ENCODE peak calls at places on chromosomes 5 and 9, in seven cellular contexts. One of them, this sample, is unnamed. For H3K4me1, the result is how much of the 10 kb centered on the place peaks cover.

GRCh38 chr5:2747372-2748179 is 3.9 kb downstream of the IRX2 start:
- DNase-seq in transverse colon: no peak
- DNase-seq in fibroblast of lung: no peak
- DNase-seq in CD8-positive, alpha-beta memory T cell: no peak
- DNase-seq in GM23338: no peak
- DNase-seq in left ventricle myocardium inferior: no peak
- DNase-seq in small intestine: no peak
- DNase-seq in this sample: no peak

GRCh38 chr9:72623156-72623555 is 101.7 kb downstream of the TMC1 start:
- DNase-seq in GM23338: no peak
- DNase-seq in fibroblast of lung: no peak
- DNase-seq in left ventricle myocardium inferior: no peak
- DNase-seq in transverse colon: no peak
- DNase-seq in CD8-positive, alpha-beta memory T cell: no peak
- DNase-seq in small intestine: no peak
- DNase-seq in this sample: no peak

GRCh38 chr9:98854206-98854756 is 46.8 kb downstream of the GALNT12 start:
- DNase-seq in left ventricle myocardium inferior: no peak
- DNase-seq in small intestine: no peak
- DNase-seq in fibroblast of lung: no peak
- DNase-seq in transverse colon: no peak
- DNase-seq in GM23338: no peak
- DNase-seq in CD8-positive, alpha-beta memory T cell: no peak
- DNase-seq in this sample: no peak

GRCh38 chr5:10599828-10600227 is 36.0 kb downstream of the ANKRD33B start:
- DNase-seq in GM23338: no peak
- DNase-seq in fibroblast of lung: peak
- DNase-seq in transverse colon: no peak
- DNase-seq in small intestine: no peak
- DNase-seq in CD8-positive, alpha-beta memory T cell: no peak
- DNase-seq in left ventricle myocardium inferior: no peak
- DNase-seq in this sample: no peak

GRCh38 chr9:4147476-4148214 is 152.2 kb downstream of the GLIS3 start:
- DNase-seq in fibroblast of lung: no peak
- DNase-seq in GM23338: peak
- DNase-seq in small intestine: peak
- DNase-seq in CD8-positive, alpha-beta memory T cell: no peak
- DNase-seq in transverse colon: peak
- DNase-seq in left ventricle myocardium inferior: no peak
- DNase-seq in this sample: no peak

GRCh38 chr9:38067892-38068615 is 973 bp downstream of the SHB start:
- DNase-seq in small intestine: no peak
- DNase-seq in fibroblast of lung: peak
- DNase-seq in GM23338: peak
- DNase-seq in transverse colon: no peak
- DNase-seq in left ventricle myocardium inferior: no peak
- DNase-seq in CD8-positive, alpha-beta memory T cell: no peak
- DNase-seq in this sample: no peak

GRCh38 chr5:178470693-178471025 is 119.5 kb downstream of the COL23A1 start:
- DNase-seq in transverse colon: no peak
- DNase-seq in fibroblast of lung: no peak
- DNase-seq in GM23338: no peak
- DNase-seq in left ventricle myocardium inferior: no peak
- DNase-seq in small intestine: no peak
- DNase-seq in CD8-positive, alpha-beta memory T cell: no peak
- DNase-seq in this sample: no peak

GRCh38 chr5:112186401-112186990 is 232.6 kb downstream of the EPB41L4A start:
- DNase-seq in small intestine: peak
- DNase-seq in GM23338: peak
- DNase-seq in left ventricle myocardium inferior: no peak
- DNase-seq in transverse colon: no peak
- DNase-seq in CD8-positive, alpha-beta memory T cell: no peak
- DNase-seq in fibroblast of lung: peak
- DNase-seq in this sample: no peak

GRCh38 chr9:23769307-23769935 is 56.6 kb downstream of the ELAVL2 start:
- DNase-seq in fibroblast of lung: no peak
- DNase-seq in left ventricle myocardium inferior: no peak
- DNase-seq in transverse colon: peak
- DNase-seq in CD8-positive, alpha-beta memory T cell: no peak
- DNase-seq in GM23338: peak
- DNase-seq in small intestine: no peak
- DNase-seq in this sample: no peak

GRCh38 chr9:129907196-129907595 is 71.9 kb downstream of the USP20 start:
- DNase-seq in small intestine: no peak
- DNase-seq in fibroblast of lung: no peak
- DNase-seq in left ventricle myocardium inferior: no peak
- DNase-seq in GM23338: no peak
- DNase-seq in CD8-positive, alpha-beta memory T cell: no peak
- DNase-seq in transverse colon: no peak
- DNase-seq in this sample: no peak

GRCh38 chr9:104287255-104287872 is 193.3 kb downstream of the SMC2 start:
- DNase-seq in small intestine: no peak
- DNase-seq in CD8-positive, alpha-beta memory T cell: no peak
- DNase-seq in fibroblast of lung: no peak
- DNase-seq in left ventricle myocardium inferior: no peak
- DNase-seq in GM23338: no peak
- DNase-seq in transverse colon: no peak
- DNase-seq in this sample: no peak

GRCh38 chr9:93654351-93654961 is 78.1 kb downstream of the PHF2 start:
- DNase-seq in small intestine: no peak
- DNase-seq in fibroblast of lung: no peak
- DNase-seq in GM23338: no peak
- DNase-seq in CD8-positive, alpha-beta memory T cell: peak
- DNase-seq in left ventricle myocardium inferior: peak
- DNase-seq in transverse colon: peak
- DNase-seq in this sample: no peak

GRCh38 chr9:135939351-135940265 is 21.6 kb downstream of the UBAC1 start:
- DNase-seq in small intestine: no peak
- DNase-seq in transverse colon: no peak
- DNase-seq in GM23338: no peak
- DNase-seq in CD8-positive, alpha-beta memory T cell: peak
- DNase-seq in fibroblast of lung: no peak
- DNase-seq in left ventricle myocardium inferior: no peak
- DNase-seq in this sample: no peak

GRCh38 chr5:107104774-107105050 is 566.0 kb downstream of the EFNA5 start:
- DNase-seq in left ventricle myocardium inferior: no peak
- DNase-seq in small intestine: peak
- DNase-seq in CD8-positive, alpha-beta memory T cell: no peak
- DNase-seq in GM23338: peak
- DNase-seq in fibroblast of lung: no peak
- DNase-seq in transverse colon: no peak
- DNase-seq in this sample: peak

GRCh38 chr5:125976421-125977060 is 446.7 kb upstream of the GRAMD2B start:
- DNase-seq in transverse colon: no peak
- DNase-seq in small intestine: no peak
- DNase-seq in left ventricle myocardium inferior: no peak
- DNase-seq in GM23338: no peak
- DNase-seq in CD8-positive, alpha-beta memory T cell: no peak
- DNase-seq in fibroblast of lung: no peak
- DNase-seq in this sample: no peak

GRCh38 chr5:1414311-1415058 is 30.8 kb downstream of the SLC6A3 start:
- DNase-seq in fibroblast of lung: no peak
- DNase-seq in left ventricle myocardium inferior: peak
- DNase-seq in small intestine: no peak
- DNase-seq in CD8-positive, alpha-beta memory T cell: no peak
- DNase-seq in GM23338: peak
- DNase-seq in transverse colon: no peak
- DNase-seq in this sample: no peak

GRCh38 chr5:73482383-73483193 is 15.7 kb upstream of the BTF3 start:
- DNase-seq in small intestine: no peak
- DNase-seq in fibroblast of lung: peak
- DNase-seq in GM23338: no peak
- DNase-seq in CD8-positive, alpha-beta memory T cell: no peak
- DNase-seq in transverse colon: no peak
- DNase-seq in left ventricle myocardium inferior: no peak
- DNase-seq in this sample: no peak
- H3K27ac ChIP-seq in small intestine: no peak
- H3K27ac ChIP-seq in fibroblast of lung: no peak
- H3K27ac ChIP-seq in GM23338: no peak
- H3K27ac ChIP-seq in CD8-positive, alpha-beta memory T cell: no peak
- H3K27ac ChIP-seq in transverse colon: no peak
- H3K27ac ChIP-seq in left ventricle myocardium inferior: no peak
- H3K27ac ChIP-seq in this sample: no peak

DNA sequence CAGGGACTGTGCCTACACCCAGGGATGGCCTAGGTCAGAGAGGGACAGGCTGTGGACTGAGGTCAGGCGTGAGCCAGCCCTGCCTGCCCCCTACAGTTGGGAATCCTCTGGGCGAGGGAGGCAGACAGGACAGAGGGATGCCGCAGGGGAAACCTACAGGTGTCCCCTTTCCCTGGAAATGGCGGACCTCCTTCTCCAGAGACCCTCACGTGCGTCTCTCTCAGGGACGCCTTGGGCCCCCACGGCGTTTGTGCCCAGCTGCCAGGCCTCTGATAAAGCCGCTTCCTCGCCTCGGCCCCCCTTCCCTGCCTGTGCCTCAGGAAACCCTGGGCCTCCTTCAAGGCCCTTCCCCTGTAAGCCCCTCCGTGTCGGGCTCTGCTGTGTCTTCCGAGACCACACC is 129.3 kb downstream of the RXRA start:
- DNase-seq in GM23338: no peak
- DNase-seq in CD8-positive, alpha-beta memory T cell: no peak
- DNase-seq in left ventricle myocardium inferior: no peak
- DNase-seq in transverse colon: no peak
- DNase-seq in fibroblast of lung: no peak
- DNase-seq in small intestine: no peak
- DNase-seq in this sample: no peak
- H3K4me1 ChIP-seq in GM23338: under half
- H3K4me1 ChIP-seq in CD8-positive, alpha-beta memory T cell: under half
- H3K4me1 ChIP-seq in left ventricle myocardium inferior: under half
- H3K4me1 ChIP-seq in transverse colon: under half
- H3K4me1 ChIP-seq in fibroblast of lung: under half
- H3K4me1 ChIP-seq in small intestine: under half
- H3K4me1 ChIP-seq in this sample: under half

GRCh38 chr9:131252120-131252519 is 24.2 kb downstream of the FAM78A start:
- DNase-seq in fibroblast of lung: no peak
- DNase-seq in left ventricle myocardium inferior: no peak
- DNase-seq in CD8-positive, alpha-beta memory T cell: no peak
- DNase-seq in transverse colon: no peak
- DNase-seq in GM23338: peak
- DNase-seq in small intestine: no peak
- DNase-seq in this sample: no peak
- H3K4me3 ChIP-seq in fibroblast of lung: no peak
- H3K4me3 ChIP-seq in left ventricle myocardium inferior: peak
- H3K4me3 ChIP-seq in CD8-positive, alpha-beta memory T cell: peak
- H3K4me3 ChIP-seq in transverse colon: no peak
- H3K4me3 ChIP-seq in GM23338: no peak
- H3K4me3 ChIP-seq in small intestine: no peak
- H3K4me3 ChIP-seq in this sample: no peak

GRCh38 chr9:125867752-125868400 is 120.7 kb downstream of the PBX3 start:
- DNase-seq in small intestine: no peak
- DNase-seq in transverse colon: no peak
- DNase-seq in GM23338: no peak
- DNase-seq in CD8-positive, alpha-beta memory T cell: no peak
- DNase-seq in fibroblast of lung: no peak
- DNase-seq in left ventricle myocardium inferior: no peak
- DNase-seq in this sample: no peak

GRCh38 chr9:125861405-125862063 is 114.4 kb downstream of the PBX3 start:
- DNase-seq in small intestine: no peak
- DNase-seq in GM23338: no peak
- DNase-seq in left ventricle myocardium inferior: no peak
- DNase-seq in fibroblast of lung: no peak
- DNase-seq in CD8-positive, alpha-beta memory T cell: no peak
- DNase-seq in transverse colon: no peak
- DNase-seq in this sample: no peak

GRCh38 chr9:125863920-125864319 is 116.7 kb downstream of the PBX3 start:
- DNase-seq in small intestine: no peak
- DNase-seq in transverse colon: no peak
- DNase-seq in left ventricle myocardium inferior: no peak
- DNase-seq in fibroblast of lung: no peak
- DNase-seq in CD8-positive, alpha-beta memory T cell: no peak
- DNase-seq in GM23338: no peak
- DNase-seq in this sample: no peak
- H3K27ac ChIP-seq in small intestine: no peak
- H3K27ac ChIP-seq in transverse colon: no peak
- H3K27ac ChIP-seq in left ventricle myocardium inferior: no peak
- H3K27ac ChIP-seq in fibroblast of lung: no peak
- H3K27ac ChIP-seq in CD8-positive, alpha-beta memory T cell: no peak
- H3K27ac ChIP-seq in GM23338: no peak
- H3K27ac ChIP-seq in this sample: no peak